ENCODE peak calls at places on chromosome 16, in four cellular contexts. X is epithelial cell of esophagus, F is fibroblast of lung, L is IMR-90. G is an unnamed sample.
A peak's percentile ranks its signal among the peaks of the same experiment; 100 is the strongest.

GRCh38 chr16:30760160-30760559 is 1.7 kb downstream of the CFAP119 start:
- DNase-seq in X (no peak), F (no peak), L (no peak), G (no peak)

GRCh38 chr16:48613061-48613957 is 3.3 kb upstream of the N4BP1 start:
- DNase-seq in X (peak; percentile 96), F (no peak), L (peak; percentile 90), G (peak; percentile 47)

GRCh38 chr16:53817117-53817516 is 113.2 kb downstream of the FTO start:
- DNase-seq in X (peak; percentile 91), F (peak; percentile 98), L (peak; percentile 96), G (peak; percentile 98)

GRCh38 chr16:57409870-57410585 is 5.5 kb downstream of the CCL17 start:
- DNase-seq in X (peak; percentile 42), F (no peak), L (no peak), G (no peak)

GRCh38 chr16:17832738-17833137 is 362.0 kb upstream of the XYLT1 start:
- DNase-seq in X (no peak), F (no peak), L (no peak), G (no peak)

GRCh38 chr16:86819523-86819887 is 241.2 kb downstream of the FOXL1 start:
- DNase-seq in X (no peak), F (no peak), L (no peak), G (peak; percentile 51)

GRCh38 chr16:72847187-72848044 is 200.5 kb downstream of the ZFHX3 start:
- DNase-seq in X (peak; percentile 33), F (no peak), L (peak; percentile 36), G (peak; percentile 57)

GRCh38 chr16:89020925-89021595 is 44.1 kb upstream of the CBFA2T3 start:
- DNase-seq in X (no peak), F (no peak), L (no peak), G (no peak)

GRCh38 chr16:2366660-2367309 is 26.3 kb upstream of the ABCA3 start:
- DNase-seq in X (no peak), F (no peak), L (no peak), G (no peak)

GRCh38 chr16:79082955-79083354 is 517.6 kb downstream of the MAF start:
- DNase-seq in X (no peak), F (no peak), L (no peak), G (no peak)

GRCh38 chr16:52581530-52581929 is 34.6 kb upstream of the TOX3 start:
- DNase-seq in X (no peak), F (no peak), L (no peak), G (no peak)

GRCh38 chr16:85463228-85463611 is 149.9 kb upstream of the GSE1 start:
- DNase-seq in X (no peak), F (no peak), L (no peak), G (no peak)

GRCh38 chr16:84786605-84787302 is 33.0 kb upstream of the CRISPLD2 start:
- DNase-seq in X (no peak), F (no peak), L (no peak), G (no peak)

GRCh38 chr16:55280622-55281021 is 43.4 kb upstream of the IRX6 start:
- DNase-seq in X (no peak), F (no peak), L (no peak), G (no peak)

GRCh38 chr16:85612191-85612800 is 826 bp upstream of the GSE1 start:
- DNase-seq in X (peak; percentile 96), F (peak; percentile 95), L (peak; percentile 85), G (peak; percentile 59)

GRCh38 chr16:29701214-29701555 is 22.2 kb downstream of the QPRT start:
- DNase-seq in X (no peak), F (no peak), L (no peak), G (no peak)

GRCh38 chr16:78072275-78072674 is 27.2 kb upstream of the WWOX start:
- DNase-seq in X (peak; percentile 32), F (no peak), L (no peak), G (no peak)

GRCh38 chr16:58026139-58026704 is 668 bp downstream of the MMP15 start:
- DNase-seq in X (peak; percentile 44), F (peak; percentile 43), L (peak; percentile 17), G (peak; percentile 40)

GRCh38 chr16:48153689-48154265 is 2.0 kb downstream of the ABCC12 start:
- DNase-seq in X (no peak), F (no peak), L (no peak), G (no peak)

GRCh38 chr16:4328580-4329353 is 12.9 kb downstream of the GLIS2 start:
- DNase-seq in X (no peak), F (no peak), L (peak; percentile 36), G (no peak)

GRCh38 chr16:4957420-4957719 is 760 bp upstream of the SEC14L5 start:
- DNase-seq in X (no peak), F (no peak), L (no peak), G (no peak)

GRCh38 chr16:84582958-84583516 is 34.8 kb downstream of the COTL1 start:
- DNase-seq in X (no peak), F (peak; percentile 85), L (peak; percentile 81), G (peak; percentile 79)

GRCh38 chr16:80996688-80997138 is 10.0 kb downstream of the CMC2 start:
- DNase-seq in X (no peak), F (no peak), L (no peak), G (no peak)

DNA sequence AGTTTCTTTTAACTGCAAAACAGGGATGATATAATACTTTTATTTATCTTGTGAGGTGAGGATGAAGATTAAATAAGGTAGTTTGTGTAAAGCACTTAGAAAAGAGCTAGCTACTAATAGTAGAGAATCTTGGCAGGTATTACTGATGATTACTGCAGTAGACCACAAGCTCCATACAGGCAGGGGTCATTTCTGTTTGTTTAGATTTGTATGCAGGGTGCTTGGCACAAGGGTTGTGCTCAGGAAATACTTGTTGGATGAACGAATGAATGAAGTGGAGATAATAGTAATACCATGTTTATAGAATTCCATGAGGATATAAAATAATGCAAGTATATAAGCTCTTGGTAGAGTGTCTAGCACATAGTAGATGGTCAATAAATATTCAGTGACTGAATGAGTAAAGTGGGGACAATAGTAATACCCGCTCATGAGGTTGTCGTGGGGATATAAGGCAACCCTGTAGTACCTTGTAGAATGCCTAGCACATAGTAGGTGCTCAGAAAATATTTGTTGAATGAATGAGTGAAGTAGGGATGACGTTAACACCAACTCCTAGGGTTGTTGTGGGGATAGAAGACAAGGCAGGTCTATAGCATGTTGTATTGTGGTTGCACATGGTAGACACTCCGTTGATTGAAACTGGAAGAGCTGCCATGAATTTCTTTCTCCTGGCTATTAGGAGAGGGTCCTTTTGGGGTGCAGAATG is 83.0 kb downstream of the ABCC1 start:
- DNase-seq in X (no peak), F (peak; percentile 45), L (peak; percentile 58), G (peak; percentile 56)
- H3K4me3 ChIP-seq in X (no peak overlapping the region), F (no peak overlapping the region), L (no peak overlapping the region), G (no peak overlapping the region)

GRCh38 chr16:20327444-20328041 is at the start of gene GP2:
- DNase-seq in X (no peak), F (no peak), L (no peak), G (no peak)
- TF ChIP-seq CTCF in X (no peak), F (no peak), L (no peak), G (no peak)

DNA sequence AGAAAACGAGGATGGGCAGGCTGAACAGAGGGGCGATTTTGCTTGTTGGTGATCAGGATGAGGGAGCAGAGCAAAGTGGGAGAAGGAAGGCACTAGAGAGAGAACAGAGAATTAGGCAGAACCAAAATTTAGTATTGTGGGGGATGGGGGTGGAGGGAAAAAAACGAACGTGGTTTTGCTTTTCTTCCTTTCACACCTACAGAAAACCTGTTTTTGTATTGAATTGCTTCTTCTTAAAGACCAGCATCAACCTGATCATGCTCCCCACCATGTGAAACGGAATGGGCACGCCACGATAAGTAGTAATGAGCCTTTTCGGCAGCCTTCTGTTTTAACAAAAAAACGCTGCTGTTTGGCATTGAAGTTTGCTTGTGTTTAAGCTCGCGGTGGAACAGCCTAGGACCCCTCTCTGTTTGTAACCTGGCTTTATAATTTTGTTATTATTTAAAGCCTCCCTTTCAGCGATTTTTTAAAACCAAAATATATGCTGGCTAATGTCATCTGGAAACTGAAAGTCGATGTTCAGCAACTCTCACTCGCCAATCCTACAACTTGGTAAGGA is 36.8 kb downstream of the ERCC4 start:
- DNase-seq in X (no peak), F (no peak), L (no peak), G (no peak)
- H3K4me3 ChIP-seq in X (no peak overlapping the region), F (peak overlapping the region; percentile 56), L (peak overlapping the region; percentile 32), G (no peak overlapping the region)

DNA sequence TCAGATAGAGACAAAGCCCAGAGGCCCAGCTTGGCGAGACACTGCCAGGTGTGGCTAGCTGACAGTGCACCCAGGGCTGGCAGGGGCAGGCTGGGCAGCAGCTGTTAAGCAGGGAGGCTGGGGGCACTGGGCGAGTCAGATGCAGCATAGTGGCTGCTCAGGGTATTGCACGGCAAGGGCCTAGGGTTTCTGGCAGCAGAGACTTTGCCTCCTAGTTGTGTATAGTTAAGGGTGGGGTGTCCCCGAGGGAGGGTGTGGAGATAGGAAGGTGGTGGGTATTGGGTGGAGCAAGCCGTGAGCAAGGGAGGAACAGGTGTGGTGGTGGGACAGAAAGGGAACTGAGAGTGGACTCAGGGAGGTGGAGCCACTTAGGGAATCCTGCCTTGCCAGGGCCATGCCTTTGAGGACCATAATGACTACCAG is 66.0 kb downstream of the SMPD3 start:
- DNase-seq in X (no peak), F (no peak), L (no peak), G (no peak)
- TF ChIP-seq CTCF in X (peak; percentile 27), F (no peak), L (no peak), G (peak; percentile 32)

DNA sequence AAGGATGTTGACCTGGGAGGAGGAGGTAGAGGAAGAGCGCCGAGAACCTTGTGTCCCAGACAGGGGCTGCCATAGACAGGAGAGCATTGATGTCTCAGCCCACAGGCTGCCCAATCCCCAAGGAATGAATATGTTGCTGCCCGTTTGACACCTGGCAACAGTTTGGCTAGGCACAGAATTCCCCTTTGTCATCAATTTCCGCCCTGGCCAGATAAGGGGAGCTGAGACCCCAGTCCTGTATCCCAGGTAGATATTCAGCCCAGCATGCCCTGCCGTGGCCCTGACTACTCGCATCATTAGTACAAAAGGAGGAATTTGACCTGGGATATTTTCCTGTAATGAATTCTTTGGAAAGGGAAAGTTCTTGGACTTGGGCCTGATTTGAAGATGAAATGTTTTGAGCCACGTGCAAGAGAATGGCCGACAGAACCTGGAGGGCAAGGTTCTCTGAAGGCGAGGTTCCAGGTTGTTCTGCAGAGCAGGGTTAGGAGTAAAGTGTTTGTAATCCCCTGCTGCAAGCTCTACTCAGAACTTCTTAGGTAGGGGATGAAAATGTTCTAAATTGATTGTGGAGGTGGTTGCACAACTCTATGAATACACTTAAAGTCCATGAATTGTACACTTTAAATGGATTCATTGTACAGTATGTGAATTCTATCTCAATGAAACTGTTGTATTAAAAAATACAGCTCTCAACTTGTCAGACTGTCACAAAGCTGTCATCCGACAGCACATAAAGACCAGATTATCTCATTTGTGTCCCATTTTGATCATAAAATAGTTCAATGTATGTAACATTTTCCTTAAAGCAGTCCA is 108.8 kb downstream of the SOCS1 start:
- DNase-seq in X (no peak), F (no peak), L (no peak), G (no peak)
- H3K4me3 ChIP-seq in X (no peak overlapping the region), F (no peak overlapping the region), L (no peak overlapping the region), G (no peak overlapping the region)

GRCh38 chr16:70438983-70439862 is at the start of gene ST3GAL2:
- DNase-seq in X (peak; percentile 89), F (peak; percentile 92), L (peak; percentile 89), G (peak; percentile 95)
- TF ChIP-seq CTCF in X (no peak), F (no peak), L (no peak), G (no peak)

G was measured in choroid plexus epithelial cell.